ENCODE peak calls at places on chromosomes 11 and 22, in five cellular contexts. L is mammary epithelial cell, J is uterus, K is hepatocyte, A is colonic mucosa. V is an unnamed sample. For H3K9me3, the result is how much of the 10 kb centered on the place peaks cover.

GRCh38 chr22:49170053-49170452 is 657.6 kb downstream of the BRD1 start:
- DNase-seq in L (no peak), J (no peak), K (no peak), A (no peak), V (no peak)

GRCh38 chr11:102843474-102843873 is at the start of gene MMP3:
- DNase-seq in L (no peak), J (no peak), K (no peak), A (no peak), V (no peak)

GRCh38 chr11:64516226-64516625 is 74.8 kb upstream of the SLC22A12 start:
- DNase-seq in L (no peak), J (no peak), K (no peak), A (peak), V (no peak)

GRCh38 chr11:128061321-128061871 is 526.0 kb downstream of the ETS1 start:
- DNase-seq in L (no peak), J (no peak), K (peak), A (no peak), V (no peak)

GRCh38 chr22:42978453-42979103 is 36.4 kb downstream of the PACSIN2 start:
- DNase-seq in L (peak), J (no peak), K (no peak), A (no peak), V (no peak)

GRCh38 chr11:64289011-64289564 is 2.0 kb upstream of the KCNK4 start:
- DNase-seq in L (no peak), J (no peak), K (no peak), A (no peak), V (no peak)

GRCh38 chr11:74069146-74070046 is 60.5 kb upstream of the UCP3 start:
- DNase-seq in L (peak), J (no peak), K (peak), A (no peak), V (no peak)

GRCh38 chr22:38867496-38868285 is 4.3 kb downstream of the CBX6 start:
- DNase-seq in L (no peak), J (peak), K (peak), A (no peak), V (no peak)

GRCh38 chr11:3344775-3345174 is 34.2 kb downstream of the ZNF195 start:
- DNase-seq in L (no peak), J (no peak), K (no peak), A (no peak), V (no peak)

GRCh38 chr11:82810326-82810725 is 76.7 kb upstream of the FAM181B start:
- DNase-seq in L (no peak), J (no peak), K (no peak), A (no peak), V (no peak)

DNA sequence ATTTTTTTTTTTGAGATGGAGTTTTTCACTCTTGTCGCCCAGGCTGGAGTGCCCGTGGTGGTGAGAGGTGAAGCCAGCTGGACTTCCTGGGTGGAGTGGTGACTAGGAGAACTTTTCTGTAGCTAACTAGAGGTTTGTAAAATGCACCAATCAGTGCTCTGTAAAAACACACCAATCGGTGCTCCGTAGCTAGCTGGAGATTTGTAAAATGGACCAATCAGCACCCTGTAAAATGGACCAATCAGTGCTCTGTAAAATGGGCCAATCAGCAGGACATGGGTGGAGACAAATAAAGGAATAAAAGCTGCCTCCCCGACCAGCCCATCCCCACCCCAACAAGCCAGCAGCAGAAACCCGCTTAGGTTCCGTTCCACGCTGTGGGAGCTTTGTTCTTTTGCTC is 4.4 kb upstream of the RAPSN start:
- DNase-seq in L (no peak), J (no peak), K (no peak), A (no peak), V (no peak)
- H3K9me3 ChIP-seq in L (under half), J (under half), K (under half), A (under half), V (under half)

GRCh38 chr22:37636186-37636948 is 3.1 kb upstream of the SH3BP1 start:
- DNase-seq in L (no peak), J (no peak), K (no peak), A (no peak), V (no peak)
- TF ChIP-seq CTCF in L (no peak), J (no peak), K (no peak), A (no peak), V (no peak)

GRCh38 chr22:47266329-47266728 is 503.9 kb downstream of the TBC1D22A start:
- DNase-seq in L (no peak), J (no peak), K (no peak), A (no peak), V (no peak)

GRCh38 chr22:47270463-47271135 is 508.1 kb downstream of the TBC1D22A start:
- DNase-seq in L (no peak), J (no peak), K (no peak), A (no peak), V (no peak)

GRCh38 chr22:47269689-47270088 is 507.2 kb downstream of the TBC1D22A start:
- DNase-seq in L (no peak), J (no peak), K (no peak), A (no peak), V (no peak)

DNA sequence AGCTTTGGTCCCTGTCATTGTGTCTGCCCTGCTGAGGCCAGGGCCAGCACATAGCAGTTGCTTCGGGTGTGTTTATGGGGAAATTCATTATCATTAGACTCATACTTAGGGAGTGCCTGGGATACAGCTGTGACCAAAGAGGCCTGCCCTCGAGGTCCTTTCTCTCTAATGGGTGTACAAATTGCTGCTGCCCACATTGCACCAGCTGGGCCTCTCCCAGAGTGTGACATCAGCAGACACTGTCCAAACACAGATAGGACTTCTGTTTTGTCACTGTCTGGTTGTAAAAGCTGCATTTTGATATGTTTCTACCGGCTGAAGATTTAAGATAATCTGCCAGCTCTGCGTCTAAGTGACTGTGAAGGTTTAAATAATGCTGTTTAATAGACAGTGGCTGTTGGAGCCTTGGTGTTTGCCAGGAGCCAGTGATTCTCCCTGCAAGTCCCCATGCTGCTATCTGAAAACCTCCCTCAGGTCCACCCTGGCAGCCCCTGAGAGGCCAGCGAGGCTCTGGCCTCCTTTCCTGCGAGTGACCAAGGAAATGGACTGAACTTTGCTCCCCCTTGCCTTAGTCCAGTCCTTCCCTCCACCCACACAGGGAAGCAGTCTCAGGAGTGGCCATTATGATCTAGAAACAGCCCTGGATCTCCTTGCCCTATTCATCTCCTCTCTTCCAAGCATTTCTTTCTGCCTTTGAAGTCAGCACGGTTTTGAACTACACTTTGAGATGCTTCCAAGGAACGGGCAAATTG is 505.3 kb downstream of the TBC1D22A start:
- DNase-seq in L (no peak), J (no peak), K (no peak), A (no peak), V (no peak)
- H3K9me3 ChIP-seq in L (under half), J (under half), K (under half), A (under half), V (under half)

DNA sequence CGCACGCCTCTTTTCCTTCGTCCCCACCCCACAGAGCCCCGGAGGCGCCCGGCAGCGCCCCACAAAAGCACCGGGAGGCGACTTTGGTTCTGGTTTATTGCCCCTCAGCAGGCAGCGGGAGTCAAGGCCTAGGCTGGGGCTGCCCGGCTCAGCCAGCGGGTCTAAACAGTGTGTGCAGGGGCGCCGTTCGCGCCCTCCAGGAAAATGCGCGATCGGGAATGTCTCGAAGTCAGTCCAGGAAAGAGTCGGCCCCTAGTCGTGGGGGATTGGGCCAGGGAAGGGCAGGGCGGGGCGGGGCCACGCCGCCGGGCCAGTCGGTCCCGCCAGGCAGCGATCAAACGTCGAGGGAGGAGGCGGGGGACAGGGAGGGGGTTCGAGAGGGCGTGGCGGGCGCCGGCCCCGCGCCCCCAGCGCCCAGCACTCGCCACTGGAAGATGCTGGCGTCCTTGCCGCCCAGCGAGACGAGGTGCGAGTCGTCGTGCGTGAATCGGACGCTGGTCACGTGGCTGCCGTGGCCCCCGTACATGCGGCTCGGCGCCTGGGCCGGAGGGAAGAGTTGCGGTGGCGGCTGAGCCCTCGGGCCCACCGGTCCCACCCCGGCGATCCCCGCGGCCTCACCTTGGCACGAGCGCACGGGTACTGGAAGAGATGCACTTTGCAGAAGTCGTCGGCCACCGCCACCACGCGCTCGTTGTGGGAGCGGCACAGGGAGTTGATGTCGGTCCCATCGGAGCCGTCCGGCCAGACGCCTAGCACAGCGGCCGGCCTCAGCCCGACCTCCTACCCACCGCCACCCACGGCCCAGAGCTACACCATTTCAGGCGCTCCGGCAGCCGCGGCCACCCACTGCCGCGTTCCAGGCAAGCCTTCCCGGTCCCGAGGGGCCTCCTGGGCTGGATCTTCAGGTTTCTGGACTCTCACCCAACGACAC is 741 bp upstream of the MTA2 start:
- DNase-seq in L (no peak), J (peak), K (peak), A (peak), V (no peak)
- TF ChIP-seq CTCF in L (no peak), J (peak), K (peak), A (no peak), V (no peak)

DNA sequence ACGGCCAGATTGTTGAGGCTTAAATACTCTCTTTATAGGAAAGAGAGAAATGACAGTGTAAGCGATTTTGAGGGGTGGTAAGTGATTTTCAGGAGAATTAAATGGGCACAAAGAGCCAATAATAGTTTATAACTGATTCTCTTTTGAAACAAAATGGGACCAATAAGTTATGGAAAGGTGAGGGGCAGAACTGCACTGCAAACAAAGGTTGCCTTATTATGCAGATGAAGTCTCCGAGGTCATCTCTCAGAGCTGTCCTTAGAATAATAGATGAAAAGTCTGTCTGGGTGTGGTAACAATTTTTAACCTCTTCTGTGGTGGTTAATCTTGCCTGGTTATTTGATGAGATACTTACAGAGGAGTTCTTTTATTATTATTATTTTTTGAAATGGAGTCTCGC is 14.7 kb upstream of the CRTAM start:
- DNase-seq in L (no peak), J (no peak), K (no peak), A (no peak), V (no peak)
- H3K9me3 ChIP-seq in L (under half), J (under half), K (under half), A (under half), V (under half)

GRCh38 chr11:44094260-44094868 is 1.1 kb upstream of the EXT2 start:
- DNase-seq in L (peak), J (peak), K (peak), A (peak), V (no peak)

GRCh38 chr11:44096360-44097188 is 1.1 kb downstream of the EXT2 start:
- DNase-seq in L (peak), J (no peak), K (peak), A (peak), V (no peak)

GRCh38 chr11:44090539-44090938 is 4.9 kb upstream of the EXT2 start:
- DNase-seq in L (no peak), J (no peak), K (no peak), A (no peak), V (no peak)

GRCh38 chr11:44097821-44098220 is 2.3 kb downstream of the EXT2 start:
- DNase-seq in L (peak), J (no peak), K (no peak), A (no peak), V (no peak)

DNA sequence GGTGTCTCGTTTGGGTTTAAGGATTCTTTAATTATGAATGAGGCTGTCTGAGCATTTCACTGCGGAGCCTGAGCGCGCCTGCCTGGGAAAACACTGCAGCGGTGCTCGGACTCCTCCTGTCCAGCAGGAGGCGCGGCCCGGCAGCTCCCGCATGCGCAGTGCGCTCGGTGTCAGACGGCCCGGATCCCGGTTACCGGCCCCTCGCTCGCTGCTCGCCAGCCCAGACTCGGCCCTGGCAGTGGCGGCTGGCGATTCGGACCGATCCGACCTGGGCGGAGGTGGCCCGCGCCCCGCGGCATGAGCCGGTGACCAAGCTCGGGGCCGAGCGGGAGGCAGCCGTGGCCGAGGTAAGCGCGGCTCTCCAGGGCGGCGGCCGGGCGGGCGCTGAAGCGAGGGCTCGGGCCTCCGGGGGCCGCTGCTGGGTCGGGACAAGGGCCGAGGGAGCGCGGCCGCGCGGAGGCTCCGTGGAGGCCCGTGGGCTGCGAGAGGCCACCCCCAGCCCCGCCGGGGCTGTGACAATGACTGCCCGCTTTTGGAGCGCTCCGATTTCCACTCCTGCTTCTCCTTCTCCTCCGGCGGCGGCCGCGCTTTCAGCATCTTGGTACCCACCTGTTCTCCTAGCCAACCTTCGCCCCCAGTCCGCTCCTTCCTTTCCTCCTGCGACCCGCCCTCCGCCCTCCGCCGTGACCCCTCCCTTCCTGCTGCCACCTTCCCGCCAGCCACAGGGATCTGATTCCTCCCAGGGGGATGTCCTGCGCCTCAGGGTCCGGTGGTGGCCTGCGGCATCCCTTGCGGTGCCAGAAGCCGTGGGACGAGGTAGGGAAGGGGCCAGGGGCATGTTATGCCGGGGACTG is at the start of gene EXT2:
- DNase-seq in L (peak), J (peak), K (peak), A (peak), V (no peak)
- TF ChIP-seq CTCF in L (peak), J (peak), K (peak), A (peak), V (peak)

V was measured in vagina.